ENCODE peak calls at places on chromosomes 16 and 17, in nine cellular contexts. N is SJSA1; K is fibroblast of lung; L is SK-N-SH; S is effector memory CD4-positive, alpha-beta T cell; U is thoracic aorta; X is brain microvascular endothelial cell; Y is H7; H is gastrocnemius medialis. A is an unnamed sample.

GRCh38 chr17:62790554-62790953 is 17.6 kb downstream of the MARCHF10 start:
- DNase-seq in H (no peak), U (no peak), X (peak; percentile 81), L (no peak), N (peak; percentile 48), Y (no peak), K (peak; percentile 84), S (no peak), A (peak; percentile 75)

GRCh38 chr17:80737106-80738019 is 192.7 kb downstream of the RPTOR start:
- DNase-seq in S (no peak), Y (peak; percentile 70), H (no peak), U (no peak), X (no peak), L (no peak), K (no peak), N (no peak), A (no peak)

GRCh38 chr16:24151482-24151939 is 104.6 kb upstream of the CACNG3 start:
- DNase-seq in Y (peak; percentile 36), H (no peak), L (no peak), N (peak; percentile 51), X (no peak), S (no peak), U (no peak), K (no peak), A (no peak)

GRCh38 chr17:40093580-40094201 is 6.7 kb downstream of the NR1D1 start:
- DNase-seq in L (no peak), U (no peak), Y (peak; percentile 27), N (no peak), X (no peak), K (no peak), S (no peak), H (peak; percentile 81), A (no peak)

GRCh38 chr16:11180489-11180888 is 75.5 kb downstream of the SOCS1 start:
- DNase-seq in N (no peak), H (no peak), U (no peak), L (no peak), K (no peak), S (no peak), Y (no peak), X (no peak), A (no peak)

GRCh38 chr16:67011274-67011673 is 17.7 kb upstream of the CBFB start:
- DNase-seq in H (no peak), X (no peak), L (no peak), U (no peak), S (no peak), Y (no peak), K (no peak), N (no peak), A (no peak)

GRCh38 chr16:63287411-63287810 is 1251.2 kb upstream of the CDH8 start:
- DNase-seq in K (no peak), N (no peak), L (no peak), U (no peak), H (no peak), X (no peak), S (no peak), Y (no peak), A (no peak)

GRCh38 chr16:82079892-82080291 is 44.8 kb downstream of the HSD17B2 start:
- DNase-seq in H (no peak), X (no peak), K (no peak), N (no peak), Y (no peak), S (no peak), L (no peak), U (no peak), A (no peak)

GRCh38 chr16:5709889-5710288 is 612.3 kb upstream of the EEF2KMT start:
- DNase-seq in U (no peak), Y (peak; percentile 35), K (no peak), S (no peak), H (no peak), X (no peak), N (no peak), L (no peak), A (no peak)

GRCh38 chr17:9557846-9558245 is 17.8 kb downstream of the STX8 start:
- DNase-seq in X (no peak), K (no peak), H (no peak), N (no peak), S (no peak), Y (no peak), L (no peak), U (no peak), A (peak; percentile 62)

GRCh38 chr17:2146132-2146871 is 91.4 kb downstream of the HIC1 start:
- DNase-seq in S (no peak), H (no peak), Y (no peak), U (no peak), X (no peak), N (no peak), L (no peak), K (no peak), A (no peak)

GRCh38 chr17:44004761-44005526 is 522 bp downstream of the NAGS start:
- DNase-seq in N (no peak), K (no peak), H (no peak), X (no peak), L (peak; percentile 58), U (no peak), S (no peak), Y (peak; percentile 79), A (no peak)

GRCh38 chr17:323181-323580 is 29.4 kb downstream of the RPH3AL start:
- DNase-seq in L (no peak), N (no peak), H (no peak), K (no peak), U (no peak), Y (no peak), X (no peak), S (no peak), A (no peak)

GRCh38 chr17:17109231-17109630 is 67.0 kb downstream of the MPRIP start:
- DNase-seq in N (no peak), S (no peak), U (no peak), Y (no peak), H (no peak), X (no peak), K (no peak), L (no peak), A (no peak)

GRCh38 chr17:69773081-69773480 is 301.9 kb upstream of the KCNJ16 start:
- DNase-seq in Y (no peak), S (no peak), N (no peak), H (no peak), K (peak; percentile 47), U (no peak), X (no peak), L (no peak), A (no peak)

GRCh38 chr16:85720319-85720637 is 30.6 kb downstream of the C16orf74 start:
- DNase-seq in L (no peak), X (no peak), U (no peak), N (no peak), Y (no peak), K (no peak), S (no peak), H (peak; percentile 20), A (no peak)

GRCh38 chr17:80109713-80110446 is 8.5 kb downstream of the GAA start:
- DNase-seq in H (no peak), Y (peak; percentile 58), X (no peak), S (no peak), U (no peak), K (no peak), L (peak; percentile 44), N (no peak), A (no peak)

GRCh38 chr17:49351572-49352140 is 10.4 kb downstream of the ZNF652 start:
- DNase-seq in Y (no peak), L (no peak), H (no peak), K (no peak), X (no peak), N (no peak), U (no peak), S (no peak), A (no peak)

GRCh38 chr17:21549107-21549687 is 143.1 kb upstream of the KCNJ18 start:
- DNase-seq in L (no peak), H (no peak), Y (no peak), S (no peak), U (no peak), X (peak; percentile 48), N (no peak), K (peak; percentile 51), A (peak; percentile 31)
- H3K4me3 ChIP-seq in L (no peak overlapping the region), H (no peak overlapping the region), Y (no peak overlapping the region), S (no peak overlapping the region), U (no peak overlapping the region), X (peak overlapping the region; percentile 43), N (no peak overlapping the region), K (peak overlapping the region; percentile 5), A (peak overlapping the region; percentile 73)

DNA sequence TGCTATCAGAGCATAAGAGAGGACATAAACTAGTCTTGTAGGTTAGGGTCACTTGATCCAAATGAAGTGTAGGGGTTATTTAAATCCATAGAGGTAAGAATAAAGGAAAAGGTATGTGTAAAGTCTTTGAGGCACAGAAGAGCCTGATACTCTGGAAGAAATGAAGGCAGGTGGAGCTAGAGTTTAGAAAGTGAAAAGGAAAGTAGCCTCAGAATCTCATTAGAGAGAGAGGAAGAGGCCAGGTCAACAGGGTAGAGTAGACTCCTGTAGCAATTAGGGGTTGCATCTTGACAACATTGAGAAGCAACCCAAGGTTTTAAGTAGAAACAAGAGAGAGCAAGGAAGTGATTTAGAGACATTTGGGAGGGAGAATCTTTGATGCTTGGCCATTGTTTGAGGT is 235.2 kb upstream of the SOX9 start:
- DNase-seq in U (no peak), N (no peak), K (no peak), S (no peak), Y (no peak), H (no peak), L (no peak), X (no peak), A (no peak)
- H3K4me3 ChIP-seq in U (no peak overlapping the region), N (no peak overlapping the region), K (no peak overlapping the region), S (no peak overlapping the region), Y (no peak overlapping the region), H (no peak overlapping the region), L (no peak overlapping the region), X (no peak overlapping the region), A (no peak overlapping the region)

GRCh38 chr16:30698816-30699614 is at the start of gene SRCAP:
- DNase-seq in U (peak; percentile 64), L (peak; percentile 97), X (peak; percentile 69), S (peak; percentile 63), H (peak; percentile 81), K (peak; percentile 77), Y (peak; percentile 98), N (peak; percentile 81), A (peak; percentile 25)

GRCh38 chr16:30699615-30700099 is 686 bp downstream of the SRCAP start:
- DNase-seq in L (no peak), N (no peak), S (no peak), K (no peak), H (no peak), Y (peak; percentile 35), U (no peak), X (no peak), A (no peak)

GRCh38 chr16:30698139-30698815 is 694 bp upstream of the SRCAP start:
- DNase-seq in U (peak; percentile 91), S (peak; percentile 98), Y (peak; percentile 100), X (peak; percentile 96), K (peak; percentile 97), L (peak; percentile 99), H (peak; percentile 93), N (peak; percentile 99), A (peak; percentile 67)

GRCh38 chr16:30700971-30701370 is 2.0 kb downstream of the SRCAP start:
- DNase-seq in N (no peak), H (no peak), X (no peak), Y (no peak), K (no peak), L (no peak), U (no peak), S (no peak), A (no peak)

GRCh38 chr16:30700491-30700890 is 1.5 kb downstream of the SRCAP start:
- DNase-seq in L (peak; percentile 49), X (peak; percentile 63), N (no peak), Y (peak; percentile 38), K (no peak), H (no peak), S (no peak), U (no peak), A (no peak)
- H3K4me3 ChIP-seq in L (peak overlapping the region; percentile 78), X (no peak overlapping the region), N (no peak overlapping the region), Y (no peak overlapping the region), K (no peak overlapping the region), H (no peak overlapping the region), S (no peak overlapping the region), U (no peak overlapping the region), A (no peak overlapping the region)

GRCh38 chr17:45784293-45784582 is at the start of gene CRHR1:
- DNase-seq in U (no peak), N (no peak), S (no peak), L (no peak), H (no peak), K (no peak), Y (no peak), X (no peak), A (no peak)
- H3K4me3 ChIP-seq in U (peak within 1 kb of the TSS; percentile 73), N (no peak within 1 kb of the TSS), S (peak within 1 kb of the TSS; percentile 71), L (peak within 1 kb of the TSS; percentile 43), H (peak within 1 kb of the TSS; percentile 56), K (no peak within 1 kb of the TSS), Y (peak within 1 kb of the TSS; percentile 58), X (peak within 1 kb of the TSS; percentile 20), A (peak within 1 kb of the TSS; percentile 30)